ENCODE peak calls at places on chromosomes 6 and 20, in seven cellular contexts. C is A549, T is body of pancreas, A is AG04450, I is fibroblast of the aortic adventitia, W is lower lobe of right lung, R is fibroblast of lung. X is an unnamed sample.

GRCh38 chr20:9051508-9051907 is 17.4 kb upstream of the PLCB4 start:
- DNase-seq in C (peak), T (peak), A (peak), I (peak), W (no peak), R (peak), X (peak)

GRCh38 chr6:151807513-151808330 is at the start of gene ESR1:
- DNase-seq in C (no peak), T (peak), A (no peak), I (peak), W (peak), R (no peak), X (peak)

GRCh38 chr6:121826156-121826810 is 390.8 kb downstream of the GJA1 start:
- DNase-seq in C (peak), T (no peak), A (peak), I (peak), W (no peak), R (peak), X (peak)

GRCh38 chr6:157964139-157964538 is 17.5 kb upstream of the SYNJ2 start:
- DNase-seq in C (no peak), T (no peak), A (no peak), I (no peak), W (no peak), R (peak), X (no peak)

GRCh38 chr6:20350215-20350614 is 51.5 kb upstream of the E2F3 start:
- DNase-seq in C (no peak), T (no peak), A (no peak), I (no peak), W (no peak), R (peak), X (peak)

GRCh38 chr6:88105741-88106340 is 58.2 kb downstream of the SPACA1 start:
- DNase-seq in C (peak), T (no peak), A (no peak), I (no peak), W (no peak), R (peak), X (no peak)

GRCh38 chr20:40265872-40266533 is 423.0 kb downstream of the MAFB start:
- DNase-seq in C (peak), T (peak), A (no peak), I (peak), W (no peak), R (no peak), X (peak)

GRCh38 chr20:58882704-58883089 is 30.2 kb downstream of the GNAS start:
- DNase-seq in C (no peak), T (no peak), A (no peak), I (no peak), W (no peak), R (no peak), X (no peak)

GRCh38 chr6:156660389-156660788 is 116.8 kb upstream of the ARID1B start:
- DNase-seq in C (no peak), T (no peak), A (no peak), I (peak), W (no peak), R (no peak), X (no peak)

GRCh38 chr20:2742934-2743559 is 50.5 kb downstream of the EBF4 start:
- DNase-seq in C (peak), T (peak), A (peak), I (peak), W (peak), R (peak), X (peak)

GRCh38 chr6:132122871-132123270 is 171.7 kb upstream of the CCN2 start:
- DNase-seq in C (no peak), T (no peak), A (peak), I (no peak), W (no peak), R (peak), X (no peak)

GRCh38 chr6:7401103-7401502 is 11.5 kb downstream of the RIOK1 start:
- DNase-seq in C (no peak), T (no peak), A (no peak), I (no peak), W (no peak), R (peak), X (no peak)

GRCh38 chr6:169110934-169111602 is 142.6 kb downstream of the THBS2 start:
- DNase-seq in C (no peak), T (no peak), A (no peak), I (no peak), W (no peak), R (no peak), X (no peak)

GRCh38 chr6:166623318-166623717 is 3.7 kb downstream of the RPS6KA2 start:
- DNase-seq in C (no peak), T (peak), A (no peak), I (no peak), W (no peak), R (peak), X (no peak)

GRCh38 chr6:161139766-161140553 is 133.9 kb downstream of the AGPAT4 start:
- DNase-seq in C (no peak), T (no peak), A (no peak), I (no peak), W (no peak), R (peak), X (peak)

GRCh38 chr20:40864470-40864869 is 164.2 kb upstream of the TOP1 start:
- DNase-seq in C (no peak), T (no peak), A (no peak), I (no peak), W (no peak), R (no peak), X (no peak)

GRCh38 chr20:43538855-43539700 is 19.7 kb upstream of the SGK2 start:
- DNase-seq in C (no peak), T (peak), A (no peak), I (peak), W (no peak), R (no peak), X (peak)

GRCh38 chr20:40073535-40074111 is 615.4 kb downstream of the MAFB start:
- DNase-seq in C (no peak), T (no peak), A (no peak), I (no peak), W (no peak), R (no peak), X (no peak)

GRCh38 chr6:32937230-32937633 is 3.6 kb downstream of the HLA-DMB start:
- DNase-seq in C (no peak), T (peak), A (no peak), I (no peak), W (peak), R (no peak), X (no peak)

GRCh38 chr6:151095538-151096254 is 144.1 kb upstream of the AKAP12 start:
- DNase-seq in C (no peak), T (no peak), A (no peak), I (no peak), W (no peak), R (no peak), X (no peak)

GRCh38 chr6:35710241-35710847 is 21.6 kb upstream of the FKBP5 start:
- DNase-seq in C (no peak), T (peak), A (no peak), I (no peak), W (no peak), R (no peak), X (no peak)

GRCh38 chr6:9502991-9503761 is 911.7 kb downstream of the TFAP2A start:
- DNase-seq in C (peak), T (no peak), A (peak), I (peak), W (no peak), R (peak), X (no peak)

GRCh38 chr6:20198764-20199174 is 13.5 kb downstream of the MBOAT1 start:
- DNase-seq in C (no peak), T (no peak), A (no peak), I (no peak), W (no peak), R (no peak), X (no peak)

GRCh38 chr6:7138921-7139358 is 31.2 kb downstream of the RREB1 start:
- DNase-seq in C (peak), T (peak), A (no peak), I (no peak), W (peak), R (no peak), X (no peak)

GRCh38 chr6:143545976-143546547 is 34.5 kb upstream of the FUCA2 start:
- DNase-seq in C (no peak), T (no peak), A (no peak), I (peak), W (no peak), R (peak), X (no peak)

GRCh38 chr6:27901801-27902200 is 10.4 kb downstream of the OR2B2 start:
- DNase-seq in C (peak), T (no peak), A (no peak), I (no peak), W (no peak), R (no peak), X (no peak)

GRCh38 chr6:12538881-12539357 is 177.6 kb upstream of the PHACTR1 start:
- DNase-seq in C (peak), T (peak), A (no peak), I (peak), W (peak), R (peak), X (no peak)

GRCh38 chr6:57224769-57225515 is 2.8 kb upstream of the RAB23 start:
- DNase-seq in C (no peak), T (no peak), A (peak), I (peak), W (no peak), R (peak), X (peak)

GRCh38 chr6:57222684-57223077 is 574 bp upstream of the RAB23 start:
- DNase-seq in C (no peak), T (no peak), A (no peak), I (no peak), W (no peak), R (no peak), X (no peak)

GRCh38 chr6:57220083-57220703 is 1.9 kb downstream of the RAB23 start:
- DNase-seq in C (no peak), T (no peak), A (no peak), I (no peak), W (no peak), R (no peak), X (no peak)

GRCh38 chr6:57221936-57222683 is at the start of gene RAB23:
- DNase-seq in C (peak), T (peak), A (peak), I (peak), W (peak), R (peak), X (peak)

DNA sequence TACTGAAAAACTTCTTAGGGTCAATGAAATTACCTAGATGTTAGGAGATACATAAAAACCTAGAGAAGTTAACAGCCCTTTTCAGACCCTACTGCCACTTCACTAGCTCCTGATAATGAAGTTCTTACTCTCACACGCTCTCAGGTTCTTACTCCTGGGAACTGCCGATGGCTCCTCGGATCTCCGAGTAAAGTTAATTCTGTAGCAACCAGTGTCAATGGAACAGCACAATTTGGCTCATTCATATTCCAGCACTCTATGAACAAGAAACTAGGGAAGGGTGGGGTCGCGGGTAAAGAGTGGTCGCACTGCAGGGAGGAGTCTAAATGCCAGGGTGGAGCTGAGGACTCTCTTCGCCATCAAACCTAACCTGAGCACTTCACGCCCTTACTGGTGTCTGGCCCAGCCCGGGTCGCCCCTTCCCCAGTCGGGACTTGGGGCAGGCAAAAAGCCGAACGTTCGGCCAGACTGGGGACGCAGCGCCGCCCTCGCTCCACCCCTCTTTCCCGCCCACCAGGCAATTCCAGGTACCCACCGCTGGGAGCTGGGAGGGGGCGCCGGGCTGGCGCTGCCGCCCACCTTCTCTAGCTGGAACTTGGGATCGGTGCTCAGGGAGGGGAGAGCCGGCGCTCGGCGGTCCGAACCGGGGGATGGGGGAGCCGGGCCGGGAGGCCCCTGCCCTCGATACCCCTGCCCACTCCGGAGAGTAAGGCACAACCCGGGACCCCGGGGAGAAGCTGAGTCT is 744 bp downstream of the RAB23 start:
- DNase-seq in C (peak), T (peak), A (no peak), I (peak), W (peak), R (peak), X (peak)
- TF ChIP-seq CTCF in C (no peak), T (no peak), A (peak), I (peak), W (peak), R (peak), X (peak)

GRCh38 chr20:34312544-34313217 is 9.5 kb upstream of the AHCY start:
- DNase-seq in C (peak), T (peak), A (peak), I (peak), W (peak), R (peak), X (peak)
- H3K4me3 ChIP-seq in C (peak), T (no peak), A (peak), I (peak), W (peak), R (no peak), X (peak)

DNA sequence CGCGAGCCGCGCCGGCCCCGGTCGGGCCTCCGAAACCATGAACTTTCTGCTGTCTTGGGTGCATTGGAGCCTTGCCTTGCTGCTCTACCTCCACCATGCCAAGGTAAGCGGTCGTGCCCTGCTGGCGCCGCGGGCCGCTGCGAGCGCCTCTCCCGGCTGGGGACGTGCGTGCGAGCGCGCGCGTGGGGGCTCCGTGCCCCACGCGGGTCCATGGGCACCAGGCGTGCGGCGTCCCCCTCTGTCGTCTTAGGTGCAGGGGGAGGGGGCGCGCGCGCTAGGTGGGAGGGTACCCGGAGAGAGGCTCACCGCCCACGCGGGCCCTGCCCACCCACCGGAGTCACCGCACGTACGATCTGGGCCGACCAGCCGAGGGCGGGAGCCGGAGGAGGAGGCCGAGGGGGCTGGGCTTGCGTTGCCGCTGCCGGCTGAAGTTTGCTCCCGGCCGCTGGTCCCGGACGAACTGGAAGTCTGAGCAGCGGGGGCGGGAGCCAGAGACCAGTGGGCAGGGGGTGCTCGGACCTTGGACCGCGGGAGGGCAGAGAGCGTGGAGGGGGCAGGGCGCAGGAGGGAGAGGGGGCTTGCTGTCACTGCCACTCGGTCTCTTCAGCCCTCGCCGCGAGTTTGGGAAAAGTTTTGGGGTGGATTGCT is 1.3 kb downstream of the VEGFA start:
- DNase-seq in C (peak), T (peak), A (no peak), I (peak), W (peak), R (peak), X (peak)
- TF ChIP-seq CTCF in C (no peak), T (no peak), A (no peak), I (no peak), W (no peak), R (no peak), X (no peak)

GRCh38 chr6:136228811-136229210 is 21.3 kb downstream of the MTFR2 start:
- DNase-seq in C (no peak), T (no peak), A (no peak), I (no peak), W (no peak), R (no peak), X (no peak)

GRCh38 chr6:136230219-136230980 is 19.7 kb downstream of the MTFR2 start:
- DNase-seq in C (peak), T (no peak), A (no peak), I (peak), W (no peak), R (peak), X (peak)

GRCh38 chr6:136225496-136225895 is 24.6 kb downstream of the MTFR2 start:
- DNase-seq in C (peak), T (no peak), A (no peak), I (no peak), W (no peak), R (peak), X (no peak)

GRCh38 chr6:136226674-136227377 is 23.3 kb downstream of the MTFR2 start:
- DNase-seq in C (no peak), T (no peak), A (no peak), I (peak), W (no peak), R (peak), X (no peak)

DNA sequence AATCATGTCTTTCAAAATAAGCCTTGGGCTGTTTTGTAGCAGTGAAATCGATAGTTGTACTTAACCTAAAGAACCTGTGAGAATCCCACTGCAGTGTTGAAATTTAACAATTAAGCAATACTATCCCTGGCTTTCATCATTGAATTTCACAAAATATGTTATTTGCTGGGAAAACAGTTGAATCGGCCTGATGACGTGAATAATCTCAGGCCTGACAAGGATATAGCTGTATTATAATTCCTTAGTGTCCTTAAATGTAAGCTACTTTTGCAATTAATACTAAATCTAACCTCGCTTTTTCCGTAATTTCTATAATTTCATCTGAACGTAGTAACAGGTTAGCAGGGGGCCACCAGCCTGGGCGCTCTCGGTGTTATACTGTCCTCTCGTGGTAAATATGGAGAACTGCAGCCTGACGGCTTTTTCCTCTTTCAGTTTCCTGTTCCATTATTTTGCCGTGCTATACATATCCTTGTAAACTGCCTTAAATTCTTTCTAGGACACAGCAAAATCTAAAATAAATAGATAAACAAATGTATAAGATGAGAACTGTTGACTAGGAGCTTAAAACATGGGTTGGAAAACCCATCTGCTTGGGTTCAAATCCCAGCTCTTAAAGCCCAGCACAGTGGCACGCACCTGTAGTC is 24.0 kb downstream of the MTFR2 start:
- DNase-seq in C (peak), T (peak), A (peak), I (peak), W (peak), R (peak), X (peak)
- H3K4me3 ChIP-seq in C (peak), T (no peak), A (no peak), I (peak), W (peak), R (no peak), X (no peak)